ENCODE peak calls at places on chromosomes 16 and 17, in five cellular contexts. T is cardiac muscle cell, K is astrocyte, C is endodermal cell, P is spleen. F is an unnamed sample.

GRCh38 chr17:31448467-31449077 is 57.1 kb downstream of the RAB11FIP4 start:
- DNase-seq in T (peak; percentile 67), K (peak; percentile 31), C (no peak), P (no peak), F (no peak)

GRCh38 chr16:16988963-16989362 is 481.8 kb downstream of the XYLT1 start:
- DNase-seq in T (no peak), K (no peak), C (no peak), P (no peak), F (no peak)

GRCh38 chr17:29918922-29919856 is 10.8 kb downstream of the SSH2 start:
- DNase-seq in T (no peak), K (peak; percentile 90), C (no peak), P (no peak), F (peak; percentile 12)

GRCh38 chr16:49578435-49579024 is 204.9 kb downstream of the C16orf78 start:
- DNase-seq in T (no peak), K (no peak), C (no peak), P (peak; percentile 27), F (no peak)

GRCh38 chr17:77738666-77739531 is 219.6 kb upstream of the TNRC6C start:
- DNase-seq in T (peak; percentile 59), K (no peak), C (peak; percentile 35), P (peak; percentile 25), F (no peak)

GRCh38 chr17:1978396-1978962 is 46.7 kb downstream of the RTN4RL1 start:
- DNase-seq in T (no peak), K (no peak), C (no peak), P (no peak), F (no peak)

GRCh38 chr17:77513045-77513444 is 372.3 kb downstream of the SEC14L1 start:
- DNase-seq in T (no peak), K (no peak), C (peak; percentile 5), P (no peak), F (no peak)

GRCh38 chr17:4130715-4131114 is 12.1 kb downstream of the ZZEF1 start:
- DNase-seq in T (no peak), K (no peak), C (no peak), P (no peak), F (no peak)

GRCh38 chr16:20740901-20741491 is 622 bp downstream of the THUMPD1 start:
- DNase-seq in T (peak; percentile 84), K (peak; percentile 47), C (peak; percentile 93), P (peak; percentile 98), F (peak; percentile 76)

GRCh38 chr17:51088287-51088686 is 32.4 kb downstream of the SPAG9 start:
- DNase-seq in T (no peak), K (no peak), C (no peak), P (no peak), F (no peak)

GRCh38 chr17:36994438-36994837 is 45.7 kb downstream of the AATF start:
- DNase-seq in T (no peak), K (peak; percentile 40), C (no peak), P (no peak), F (peak; percentile 12)

GRCh38 chr17:43418441-43419374 is 19.9 kb downstream of the ARL4D start:
- DNase-seq in T (peak; percentile 80), K (peak; percentile 90), C (peak; percentile 88), P (no peak), F (peak; percentile 93)

GRCh38 chr17:62140376-62140775 is 75.3 kb upstream of the MED13 start:
- DNase-seq in T (no peak), K (no peak), C (no peak), P (no peak), F (no peak)

GRCh38 chr17:35252646-35253045 is 9.8 kb downstream of the SLFN5 start:
- DNase-seq in T (peak; percentile 51), K (no peak), C (no peak), P (no peak), F (no peak)

GRCh38 chr17:20611314-20611713 is 31.8 kb downstream of the CDRT15L2 start:
- DNase-seq in T (no peak), K (no peak), C (peak; percentile 68), P (no peak), F (no peak)

GRCh38 chr16:72844225-72844920 is 203.6 kb downstream of the ZFHX3 start:
- DNase-seq in T (no peak), K (peak; percentile 25), C (no peak), P (no peak), F (no peak)

GRCh38 chr17:78174332-78174869 is 6.0 kb downstream of the SYNGR2 start:
- DNase-seq in T (no peak), K (no peak), C (no peak), P (peak; percentile 94), F (no peak)

GRCh38 chr17:9842057-9842758 is 16.5 kb downstream of the GLP2R start:
- DNase-seq in T (peak; percentile 90), K (peak; percentile 70), C (peak; percentile 47), P (no peak), F (peak; percentile 9)

GRCh38 chr17:42784811-42785592 is 4.6 kb downstream of the WNK4 start:
- DNase-seq in T (no peak), K (no peak), C (no peak), P (no peak), F (no peak)

GRCh38 chr16:63005356-63005755 is 969.1 kb upstream of the CDH8 start:
- DNase-seq in T (no peak), K (no peak), C (no peak), P (no peak), F (no peak)

GRCh38 chr16:6193718-6194117 is 1096.1 kb upstream of the EEF2KMT start:
- DNase-seq in T (no peak), K (peak; percentile 14), C (peak; percentile 95), P (no peak), F (peak; percentile 27)

GRCh38 chr16:81694494-81695285 is 84.4 kb upstream of the PLCG2 start:
- DNase-seq in T (peak; percentile 38), K (peak; percentile 24), C (no peak), P (no peak), F (no peak)

GRCh38 chr17:71464241-71464640 is 656.6 kb upstream of the SOX9 start:
- DNase-seq in T (no peak), K (peak; percentile 39), C (no peak), P (no peak), F (no peak)

GRCh38 chr17:45640141-45640850 is 143.8 kb upstream of the CRHR1 start:
- DNase-seq in T (peak; percentile 86), K (peak; percentile 43), C (peak; percentile 97), P (peak; percentile 85), F (peak; percentile 59)

GRCh38 chr17:41619162-41619933 is 5.0 kb downstream of the KRT17 start:
- DNase-seq in T (no peak), K (no peak), C (peak; percentile 45), P (peak; percentile 61), F (no peak)

GRCh38 chr16:29825145-29826044 is 5.1 kb downstream of the MVP start:
- DNase-seq in T (peak; percentile 79), K (peak; percentile 87), C (peak; percentile 65), P (no peak), F (peak; percentile 69)

GRCh38 chr17:6523809-6524355 is 32.5 kb downstream of the PITPNM3 start:
- DNase-seq in T (no peak), K (no peak), C (peak; percentile 43), P (no peak), F (no peak)
- H3K27ac ChIP-seq in T (no peak overlapping the region), K (no peak overlapping the region), C (no peak overlapping the region), P (no peak overlapping the region), F (no peak overlapping the region)

GRCh38 chr17:79729761-79730160 is 982 bp upstream of the ENPP7 start:
- DNase-seq in T (no peak), K (no peak), C (no peak), P (no peak), F (no peak)

GRCh38 chr17:79728908-79729471 is 1.8 kb upstream of the ENPP7 start:
- DNase-seq in T (no peak), K (no peak), C (no peak), P (peak; percentile 88), F (no peak)

GRCh38 chr17:79730437-79730768 is 340 bp upstream of the ENPP7 start:
- DNase-seq in T (no peak), K (no peak), C (peak; percentile 40), P (no peak), F (no peak)

GRCh38 chr17:79730769-79731483 is at the start of gene ENPP7:
- DNase-seq in T (no peak), K (no peak), C (peak; percentile 46), P (no peak), F (no peak)

GRCh38 chr17:79728169-79728907 is 2.4 kb upstream of the ENPP7 start:
- DNase-seq in T (peak; percentile 94), K (peak; percentile 80), C (peak; percentile 98), P (peak; percentile 76), F (peak; percentile 91)
- H3K4me3 ChIP-seq in T (no peak overlapping the region), K (peak overlapping the region; percentile 42), C (no peak overlapping the region), P (peak overlapping the region; percentile 67), F (peak overlapping the region; percentile 37)

GRCh38 chr17:14953405-14953804 is 311.7 kb downstream of the PMP22 start:
- DNase-seq in T (no peak), K (no peak), C (no peak), P (no peak), F (no peak)

GRCh38 chr17:14947671-14948070 is 317.5 kb downstream of the PMP22 start:
- DNase-seq in T (no peak), K (no peak), C (no peak), P (no peak), F (no peak)

GRCh38 chr17:14950216-14950615 is 314.9 kb downstream of the PMP22 start:
- DNase-seq in T (no peak), K (no peak), C (no peak), P (no peak), F (peak; percentile 38)
- H3K27ac ChIP-seq in T (no peak overlapping the region), K (no peak overlapping the region), C (no peak overlapping the region), P (no peak overlapping the region), F (no peak overlapping the region)

GRCh38 chr17:48293319-48294192 is 136.5 kb downstream of the SKAP1 start:
- DNase-seq in T (no peak), K (no peak), C (peak; percentile 58), P (no peak), F (no peak)

GRCh38 chr17:48296453-48296852 is 133.6 kb downstream of the SKAP1 start:
- DNase-seq in T (no peak), K (no peak), C (no peak), P (no peak), F (no peak)

GRCh38 chr17:48297825-48298224 is 132.2 kb downstream of the SKAP1 start:
- DNase-seq in T (no peak), K (no peak), C (no peak), P (no peak), F (no peak)

GRCh38 chr17:48294193-48294909 is 135.7 kb downstream of the SKAP1 start:
- DNase-seq in T (no peak), K (no peak), C (no peak), P (no peak), F (no peak)

GRCh38 chr17:48294989-48295892 is 134.8 kb downstream of the SKAP1 start:
- DNase-seq in T (peak; percentile 42), K (no peak), C (no peak), P (no peak), F (no peak)
- H3K4me3 ChIP-seq in T (no peak overlapping the region), K (no peak overlapping the region), C (no peak overlapping the region), P (peak overlapping the region; percentile 44), F (no peak overlapping the region)

GRCh38 chr17:64096037-64096436 is 33.9 kb downstream of the ERN1 start:
- DNase-seq in T (no peak), K (no peak), C (no peak), P (no peak), F (no peak)
- H3K27ac ChIP-seq in T (no peak overlapping the region), K (no peak overlapping the region), C (no peak overlapping the region), P (no peak overlapping the region), F (no peak overlapping the region)

DNA sequence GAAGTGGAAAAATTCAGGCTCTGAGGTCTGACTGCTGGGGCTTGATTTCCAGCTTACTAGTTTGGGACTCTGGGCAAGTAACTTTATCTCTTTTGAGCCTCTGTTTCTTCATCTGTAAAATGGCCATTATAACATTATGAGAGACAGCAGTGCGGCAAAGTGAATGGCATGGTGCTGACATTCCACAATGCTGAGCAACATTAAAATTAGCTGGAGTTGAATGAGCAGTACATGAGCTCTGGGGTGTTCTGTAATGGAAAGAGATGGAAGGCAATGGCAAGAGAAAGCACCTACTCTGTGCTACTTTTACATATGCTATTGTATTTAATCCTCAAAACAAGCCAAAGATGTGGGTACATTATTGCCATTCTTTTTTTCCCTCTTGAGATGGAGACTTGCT is 535.7 kb upstream of the CDH11 start:
- DNase-seq in T (no peak), K (peak; percentile 35), C (peak; percentile 24), P (no peak), F (no peak)
- H3K4me3 ChIP-seq in T (no peak overlapping the region), K (no peak overlapping the region), C (no peak overlapping the region), P (no peak overlapping the region), F (no peak overlapping the region)